ENCODE peak calls at places on chromosomes 7 and 10, in four cellular contexts. One of them, this sample, is unnamed.

GRCh38 chr7:2812119-2812487 is 32.0 kb downstream of the GNA12 start:
- DNase-seq in IMR-90: peak; percentile 69
- DNase-seq in neuronal stem cell: no peak
- DNase-seq in mesendoderm: no peak
- DNase-seq in this sample: no peak

GRCh38 chr7:128833939-128834310 is 3.7 kb downstream of the FLNC start:
- DNase-seq in IMR-90: no peak
- DNase-seq in neuronal stem cell: no peak
- DNase-seq in mesendoderm: peak; percentile 57
- DNase-seq in this sample: peak; percentile 70

GRCh38 chr7:130297628-130298027 is 4.7 kb downstream of the CPA4 start:
- DNase-seq in IMR-90: no peak
- DNase-seq in mesendoderm: no peak
- DNase-seq in neuronal stem cell: no peak
- DNase-seq in this sample: no peak

GRCh38 chr7:7554647-7555575 is 11.8 kb upstream of the MIOS start:
- DNase-seq in neuronal stem cell: no peak
- DNase-seq in mesendoderm: no peak
- DNase-seq in IMR-90: no peak
- DNase-seq in this sample: peak; percentile 4

GRCh38 chr7:45982912-45983719 is 62.0 kb upstream of the IGFBP3 start:
- DNase-seq in IMR-90: no peak
- DNase-seq in mesendoderm: no peak
- DNase-seq in neuronal stem cell: no peak
- DNase-seq in this sample: no peak

GRCh38 chr10:73969224-73969811 is 28.6 kb upstream of the VCL start:
- DNase-seq in mesendoderm: peak; percentile 84
- DNase-seq in neuronal stem cell: no peak
- DNase-seq in IMR-90: no peak
- DNase-seq in this sample: peak; percentile 71

GRCh38 chr10:24382596-24382978 is 173.6 kb downstream of the KIAA1217 start:
- DNase-seq in mesendoderm: no peak
- DNase-seq in IMR-90: no peak
- DNase-seq in neuronal stem cell: no peak
- DNase-seq in this sample: no peak

GRCh38 chr10:490256-490655 is 199.2 kb downstream of the DIP2C start:
- DNase-seq in IMR-90: peak; percentile 27
- DNase-seq in mesendoderm: no peak
- DNase-seq in neuronal stem cell: no peak
- DNase-seq in this sample: peak; percentile 57

GRCh38 chr10:86945361-86946214 is 11.8 kb downstream of the MMRN2 start:
- DNase-seq in neuronal stem cell: no peak
- DNase-seq in IMR-90: no peak
- DNase-seq in mesendoderm: peak; percentile 87
- DNase-seq in this sample: no peak

GRCh38 chr10:101708870-101709269 is 13.9 kb upstream of the FBXW4 start:
- DNase-seq in IMR-90: no peak
- DNase-seq in neuronal stem cell: no peak
- DNase-seq in mesendoderm: no peak
- DNase-seq in this sample: no peak

GRCh38 chr7:41732279-41733062 is 29.6 kb upstream of the INHBA start:
- DNase-seq in IMR-90: peak; percentile 33
- DNase-seq in mesendoderm: peak; percentile 19
- DNase-seq in neuronal stem cell: no peak
- DNase-seq in this sample: no peak

GRCh38 chr10:130659528-130659927 is 523.3 kb downstream of the GLRX3 start:
- DNase-seq in mesendoderm: no peak
- DNase-seq in neuronal stem cell: no peak
- DNase-seq in IMR-90: no peak
- DNase-seq in this sample: no peak

GRCh38 chr7:18096087-18096486 is 68.4 kb upstream of the PRPS1L1 start:
- DNase-seq in mesendoderm: no peak
- DNase-seq in IMR-90: no peak
- DNase-seq in neuronal stem cell: no peak
- DNase-seq in this sample: no peak

GRCh38 chr7:24029068-24029467 is 254.9 kb upstream of the NPY start:
- DNase-seq in neuronal stem cell: no peak
- DNase-seq in IMR-90: no peak
- DNase-seq in mesendoderm: no peak
- DNase-seq in this sample: no peak

GRCh38 chr7:1700086-1700485 is 30.0 kb downstream of the ELFN1 start:
- DNase-seq in mesendoderm: no peak
- DNase-seq in neuronal stem cell: no peak
- DNase-seq in IMR-90: no peak
- DNase-seq in this sample: no peak

GRCh38 chr10:102113956-102114857 is 6.0 kb downstream of the LDB1 start:
- DNase-seq in neuronal stem cell: no peak
- DNase-seq in mesendoderm: peak; percentile 72
- DNase-seq in IMR-90: no peak
- DNase-seq in this sample: peak; percentile 55

GRCh38 chr10:24209421-24209770 is 458 bp downstream of the KIAA1217 start:
- DNase-seq in IMR-90: peak; percentile 44
- DNase-seq in neuronal stem cell: no peak
- DNase-seq in mesendoderm: peak; percentile 60
- DNase-seq in this sample: peak; percentile 30

GRCh38 chr7:86949052-86949778 is 110.2 kb downstream of the ELAPOR2 start:
- DNase-seq in neuronal stem cell: no peak
- DNase-seq in IMR-90: no peak
- DNase-seq in mesendoderm: no peak
- DNase-seq in this sample: no peak

GRCh38 chr7:134186801-134187200 is 59.7 kb downstream of the LRGUK start:
- DNase-seq in IMR-90: peak; percentile 31
- DNase-seq in neuronal stem cell: no peak
- DNase-seq in mesendoderm: no peak
- DNase-seq in this sample: no peak

GRCh38 chr10:34758447-34758996 is 56.6 kb downstream of the PARD3 start:
- DNase-seq in neuronal stem cell: no peak
- DNase-seq in IMR-90: peak; percentile 96
- DNase-seq in mesendoderm: peak; percentile 61
- DNase-seq in this sample: peak; percentile 97

GRCh38 chr10:58932126-58932525 is 244.3 kb upstream of the PHYHIPL start:
- DNase-seq in IMR-90: peak; percentile 4
- DNase-seq in mesendoderm: no peak
- DNase-seq in neuronal stem cell: no peak
- DNase-seq in this sample: peak; percentile 46

GRCh38 chr10:57925045-57925444 is 342.6 kb downstream of the IPMK start:
- DNase-seq in neuronal stem cell: no peak
- DNase-seq in mesendoderm: no peak
- DNase-seq in IMR-90: no peak
- DNase-seq in this sample: no peak

GRCh38 chr7:115230882-115231508 is 309.1 kb downstream of the MDFIC start:
- DNase-seq in neuronal stem cell: no peak
- DNase-seq in IMR-90: peak; percentile 96
- DNase-seq in mesendoderm: peak; percentile 88
- DNase-seq in this sample: peak; percentile 95

GRCh38 chr7:304574-305409 is 14.8 kb downstream of the FOXL3 start:
- DNase-seq in neuronal stem cell: no peak
- DNase-seq in IMR-90: no peak
- DNase-seq in mesendoderm: no peak
- DNase-seq in this sample: no peak

GRCh38 chr10:24374134-24374915 is 165.4 kb downstream of the KIAA1217 start:
- DNase-seq in mesendoderm: no peak
- DNase-seq in neuronal stem cell: no peak
- DNase-seq in IMR-90: peak; percentile 79
- DNase-seq in this sample: no peak

GRCh38 chr7:134662871-134663205 is 16.2 kb downstream of the BPGM start:
- DNase-seq in neuronal stem cell: no peak
- DNase-seq in IMR-90: no peak
- DNase-seq in mesendoderm: no peak
- DNase-seq in this sample: peak; percentile 68

GRCh38 chr7:35333265-35333664 is 79.4 kb upstream of the TBX20 start:
- DNase-seq in mesendoderm: no peak
- DNase-seq in IMR-90: no peak
- DNase-seq in neuronal stem cell: no peak
- DNase-seq in this sample: no peak

GRCh38 chr7:155213385-155213784 is 84.3 kb upstream of the INSIG1 start:
- DNase-seq in neuronal stem cell: no peak
- DNase-seq in IMR-90: peak; percentile 75
- DNase-seq in mesendoderm: no peak
- DNase-seq in this sample: peak; percentile 13

GRCh38 chr7:67671006-67671405 is 674.4 kb downstream of the TYW1 start:
- DNase-seq in neuronal stem cell: no peak
- DNase-seq in IMR-90: no peak
- DNase-seq in mesendoderm: no peak
- DNase-seq in this sample: no peak

GRCh38 chr7:11726251-11727155 is 105.5 kb downstream of the THSD7A start:
- DNase-seq in mesendoderm: no peak
- DNase-seq in neuronal stem cell: no peak
- DNase-seq in IMR-90: peak; percentile 9
- DNase-seq in this sample: no peak

GRCh38 chr10:6408799-6409198 is 171.3 kb downstream of the PRKCQ start:
- DNase-seq in neuronal stem cell: no peak
- DNase-seq in IMR-90: no peak
- DNase-seq in mesendoderm: no peak
- DNase-seq in this sample: no peak

GRCh38 chr10:6405713-6406112 is 174.4 kb downstream of the PRKCQ start:
- DNase-seq in IMR-90: no peak
- DNase-seq in mesendoderm: no peak
- DNase-seq in neuronal stem cell: no peak
- DNase-seq in this sample: no peak

GRCh38 chr10:6406220-6407033 is 173.6 kb downstream of the PRKCQ start:
- DNase-seq in IMR-90: peak; percentile 37
- DNase-seq in neuronal stem cell: no peak
- DNase-seq in mesendoderm: no peak
- DNase-seq in this sample: peak; percentile 18

GRCh38 chr10:6404127-6405072 is 175.7 kb downstream of the PRKCQ start:
- DNase-seq in mesendoderm: no peak
- DNase-seq in IMR-90: no peak
- DNase-seq in neuronal stem cell: no peak
- DNase-seq in this sample: no peak

DNA sequence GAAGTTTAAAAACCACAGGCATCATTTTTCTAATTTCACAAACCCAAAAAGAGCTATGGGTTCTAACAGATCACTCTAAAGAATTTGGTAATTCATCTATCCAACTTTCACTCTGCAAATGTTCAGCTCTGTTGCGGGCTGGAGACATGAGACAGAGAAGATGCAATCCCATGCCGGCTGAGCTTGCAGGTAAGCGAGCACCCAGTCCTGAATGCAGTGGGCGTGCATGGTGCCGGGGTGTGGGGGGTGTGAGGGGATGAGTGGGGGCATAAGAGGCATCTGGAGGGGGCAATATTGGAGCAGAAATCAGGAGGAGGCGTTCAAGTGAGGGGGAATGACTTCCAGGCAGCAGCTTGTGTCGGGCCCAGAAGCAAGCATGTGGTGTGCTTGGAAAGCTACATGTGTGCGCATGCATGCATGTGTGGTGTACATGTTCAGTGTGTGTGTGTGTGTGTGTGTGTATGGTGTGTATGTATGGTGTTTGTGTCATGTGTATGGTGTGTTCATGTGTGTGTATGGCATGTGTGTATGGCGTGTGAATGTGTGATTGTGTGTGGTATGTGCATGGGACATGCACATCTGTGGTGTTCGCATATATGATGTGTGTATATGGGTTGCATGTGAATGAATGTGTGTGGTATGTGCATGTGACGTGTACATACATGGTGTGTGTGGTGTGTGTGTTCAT is 172.9 kb downstream of the PRKCQ start:
- DNase-seq in mesendoderm: no peak
- DNase-seq in neuronal stem cell: no peak
- DNase-seq in IMR-90: no peak
- DNase-seq in this sample: no peak
- H3K23ac ChIP-seq in mesendoderm: no peak overlapping the region
- H3K23ac ChIP-seq in neuronal stem cell: no peak overlapping the region
- H3K23ac ChIP-seq in IMR-90: no peak overlapping the region
- H3K23ac ChIP-seq in this sample: no peak overlapping the region

GRCh38 chr10:124120410-124121061 is 27.1 kb upstream of the CHST15 start:
- DNase-seq in neuronal stem cell: no peak
- DNase-seq in IMR-90: no peak
- DNase-seq in mesendoderm: no peak
- DNase-seq in this sample: no peak
- H3K23ac ChIP-seq in neuronal stem cell: peak overlapping the region; percentile 20
- H3K23ac ChIP-seq in IMR-90: no peak overlapping the region
- H3K23ac ChIP-seq in mesendoderm: no peak overlapping the region
- H3K23ac ChIP-seq in this sample: no peak overlapping the region

GRCh38 chr7:75611557-75612178 is 119.5 kb downstream of the SPDYE5 start:
- DNase-seq in neuronal stem cell: peak; percentile 8
- DNase-seq in IMR-90: no peak
- DNase-seq in mesendoderm: peak; percentile 74
- DNase-seq in this sample: no peak
- H3K23ac ChIP-seq in neuronal stem cell: peak overlapping the region; percentile 34
- H3K23ac ChIP-seq in IMR-90: no peak overlapping the region
- H3K23ac ChIP-seq in mesendoderm: no peak overlapping the region
- H3K23ac ChIP-seq in this sample: no peak overlapping the region

GRCh38 chr10:29675984-29676383 is 41.2 kb upstream of the SVIL start:
- DNase-seq in IMR-90: no peak
- DNase-seq in mesendoderm: no peak
- DNase-seq in neuronal stem cell: no peak
- DNase-seq in this sample: no peak

GRCh38 chr10:29681700-29682444 is 47.1 kb upstream of the SVIL start:
- DNase-seq in IMR-90: no peak
- DNase-seq in neuronal stem cell: no peak
- DNase-seq in mesendoderm: no peak
- DNase-seq in this sample: no peak

GRCh38 chr10:29671968-29672367 is 37.2 kb upstream of the SVIL start:
- DNase-seq in mesendoderm: no peak
- DNase-seq in IMR-90: no peak
- DNase-seq in neuronal stem cell: no peak
- DNase-seq in this sample: no peak

GRCh38 chr10:29680091-29680490 is 45.3 kb upstream of the SVIL start:
- DNase-seq in mesendoderm: no peak
- DNase-seq in IMR-90: no peak
- DNase-seq in neuronal stem cell: no peak
- DNase-seq in this sample: no peak

DNA sequence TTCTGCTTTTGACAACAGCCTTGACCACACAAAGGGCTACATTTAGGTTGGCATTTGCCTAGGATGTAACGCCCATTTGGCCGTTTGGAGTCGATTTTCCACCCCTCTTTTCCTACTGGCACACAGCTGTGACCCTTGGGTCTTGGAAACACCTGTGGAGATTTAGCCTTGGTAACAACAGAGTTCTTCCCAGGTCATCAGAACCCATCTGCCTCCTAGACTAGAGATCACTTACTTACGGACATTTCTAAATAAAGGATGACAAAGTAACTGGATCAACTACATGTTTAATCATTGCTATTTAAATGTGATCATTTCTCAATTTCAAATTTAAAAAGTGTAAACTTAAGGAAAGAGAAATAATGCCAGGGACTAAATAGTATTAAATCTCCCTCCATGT is 42.0 kb upstream of the SVIL start:
- DNase-seq in mesendoderm: no peak
- DNase-seq in neuronal stem cell: no peak
- DNase-seq in IMR-90: no peak
- DNase-seq in this sample: no peak
- H3K23ac ChIP-seq in mesendoderm: no peak overlapping the region
- H3K23ac ChIP-seq in neuronal stem cell: no peak overlapping the region
- H3K23ac ChIP-seq in IMR-90: no peak overlapping the region
- H3K23ac ChIP-seq in this sample: no peak overlapping the region